ENCODE peak calls at places on chromosomes 7 and 10, in ten cellular contexts. F is astrocyte of the spinal cord; X is brain microvascular endothelial cell; E is GOT3; M is ureter; U is neuronal stem cell; L is BJ; G is stimulated activated CD8-positive, alpha-beta memory T cell treated with anti-CD3 and anti-CD28 coated beads, Interleukin-7, amount 100 ng/mL, for 1 hour; H is spleen; C is SW 1271. W is an unnamed sample.
A peak's percentile ranks its signal among the peaks of the same experiment; 100 is the strongest.

GRCh38 chr10:60943372-60944158 is 420 bp downstream of the RHOBTB1 start:
- DNase-seq in F (peak; percentile 75), X (peak; percentile 74), E (peak; percentile 6), M (peak; percentile 58), U (peak; percentile 61), L (no peak), G (no peak), H (peak; percentile 90), C (peak; percentile 51), W (peak; percentile 55)

GRCh38 chr10:92240289-92241157 is 50.4 kb downstream of the CPEB3 start:
- DNase-seq in F (peak; percentile 71), X (peak; percentile 72), E (no peak), M (peak; percentile 79), U (peak; percentile 54), L (peak; percentile 35), G (no peak), H (peak; percentile 75), C (no peak), W (peak; percentile 62)

GRCh38 chr7:41326616-41327015 is 376.3 kb downstream of the INHBA start:
- DNase-seq in F (no peak), X (no peak), E (no peak), M (no peak), U (no peak), L (no peak), G (no peak), H (no peak), C (no peak), W (no peak)

GRCh38 chr10:119426699-119427098 is 115.8 kb downstream of the RGS10 start:
- DNase-seq in F (no peak), X (no peak), E (no peak), M (no peak), U (no peak), L (no peak), G (no peak), H (no peak), C (no peak), W (no peak)

GRCh38 chr7:96713037-96713436 is 3.4 kb upstream of the SEM1 start:
- DNase-seq in F (no peak), X (no peak), E (no peak), M (no peak), U (no peak), L (no peak), G (no peak), H (no peak), C (no peak), W (no peak)

GRCh38 chr10:103693070-103693811 is 162.1 kb downstream of the SH3PXD2A start:
- DNase-seq in F (no peak), X (no peak), E (no peak), M (no peak), U (no peak), L (no peak), G (no peak), H (no peak), C (no peak), W (no peak)

GRCh38 chr10:94088926-94089381 is 95.2 kb downstream of the PLCE1 start:
- DNase-seq in F (peak; percentile 39), X (peak; percentile 28), E (no peak), M (no peak), U (no peak), L (no peak), G (no peak), H (no peak), C (no peak), W (peak; percentile 37)

GRCh38 chr7:44082541-44083207 is 344 bp upstream of the POLM start:
- DNase-seq in F (peak; percentile 99), X (peak; percentile 99), E (peak; percentile 98), M (peak; percentile 98), U (peak; percentile 98), L (peak; percentile 93), G (peak; percentile 94), H (peak; percentile 100), C (peak; percentile 97), W (peak; percentile 99)

GRCh38 chr7:51298912-51299311 is 17.7 kb downstream of the COBL start:
- DNase-seq in F (no peak), X (no peak), E (no peak), M (peak; percentile 4), U (no peak), L (no peak), G (no peak), H (no peak), C (no peak), W (no peak)

GRCh38 chr10:128885573-128886555 is 581.2 kb upstream of the MGMT start:
- DNase-seq in F (no peak), X (no peak), E (no peak), M (no peak), U (no peak), L (no peak), G (no peak), H (no peak), C (no peak), W (no peak)

GRCh38 chr7:42574693-42575084 is 337.2 kb downstream of the C7orf25 start:
- DNase-seq in F (no peak), X (no peak), E (no peak), M (no peak), U (no peak), L (no peak), G (no peak), H (no peak), C (no peak), W (no peak)

W was measured in fibroblast of gingiva.